ENCODE peak calls at places on chromosomes 11 and 22, in five cellular contexts. W is iris pigment epithelial cell; E is EH; U is NCI-H1930; G is effector CD8-positive, alpha-beta T cell. R is an unnamed sample.

GRCh38 chr11:36313750-36314500 is 17.8 kb downstream of the PRR5L start:
- DNase-seq in E (no peak), U (no peak), W (no peak), G (no peak), R (no peak)

GRCh38 chr11:120564573-120565301 is 53.2 kb downstream of the GRIK4 start:
- DNase-seq in W (peak; percentile 43), U (peak; percentile 13), E (peak; percentile 41), G (no peak), R (no peak)

GRCh38 chr11:89293966-89294679 is 116.4 kb downstream of the TYR start:
- DNase-seq in G (no peak), U (no peak), W (peak; percentile 30), E (peak; percentile 15), R (no peak)

GRCh38 chr11:122128146-122128545 is 12.1 kb upstream of the BLID start:
- DNase-seq in W (peak; percentile 49), G (no peak), E (no peak), U (no peak), R (no peak)

GRCh38 chr11:64971421-64972233 is at the start of gene MAJIN:
- DNase-seq in G (peak; percentile 87), U (peak; percentile 90), E (peak; percentile 37), W (peak; percentile 54), R (no peak)

GRCh38 chr11:126440276-126440675 is 84.8 kb downstream of the ST3GAL4 start:
- DNase-seq in W (no peak), G (no peak), U (no peak), E (no peak), R (no peak)

GRCh38 chr11:1225386-1226225 is 2.7 kb downstream of the MUC5B start:
- DNase-seq in W (no peak), G (no peak), U (no peak), E (no peak), R (no peak)

GRCh38 chr11:123580557-123581275 is 73.7 kb downstream of the SCN3B start:
- DNase-seq in U (peak; percentile 68), G (peak; percentile 28), W (peak; percentile 28), E (peak; percentile 54), R (no peak)

GRCh38 chr11:72684236-72684912 is 10.2 kb upstream of the PDE2A start:
- DNase-seq in W (peak; percentile 56), U (no peak), G (peak; percentile 5), E (peak; percentile 75), R (peak; percentile 83)

GRCh38 chr22:40973144-40973543 is 22.0 kb downstream of the RBX1 start:
- DNase-seq in W (no peak), U (no peak), G (no peak), E (no peak), R (no peak)

GRCh38 chr11:8167796-8168195 is 1.0 kb downstream of the RIC3 start:
- DNase-seq in U (no peak), W (peak; percentile 20), G (no peak), E (peak; percentile 9), R (no peak)

GRCh38 chr22:37784829-37785495 is 22.8 kb upstream of the GCAT start:
- DNase-seq in W (no peak), G (no peak), U (no peak), E (no peak), R (no peak)

GRCh38 chr22:46063861-46064235 is 86.5 kb upstream of the PPARA start:
- DNase-seq in G (no peak), W (no peak), E (no peak), U (no peak), R (peak; percentile 26)

GRCh38 chr11:66264893-66265292 is 3.5 kb upstream of the RAB1B start:
- DNase-seq in E (no peak), G (peak; percentile 31), U (no peak), W (no peak), R (no peak)

GRCh38 chr11:122633219-122633829 is 22.2 kb upstream of the UBASH3B start:
- DNase-seq in E (peak; percentile 74), G (no peak), U (no peak), W (peak; percentile 64), R (no peak)

GRCh38 chr11:116537121-116537520 is 235.7 kb downstream of the BUD13 start:
- DNase-seq in U (no peak), W (no peak), E (no peak), G (no peak), R (peak; percentile 41)

GRCh38 chr11:1305558-1306056 is 3.8 kb downstream of the TOLLIP start:
- DNase-seq in G (no peak), U (no peak), W (no peak), E (no peak), R (no peak)

GRCh38 chr11:122664188-122664587 is 8.7 kb downstream of the UBASH3B start:
- DNase-seq in U (no peak), G (no peak), W (no peak), E (peak; percentile 72), R (no peak)

GRCh38 chr11:105229257-105229656 is 89.7 kb upstream of the CARD18 start:
- DNase-seq in U (no peak), G (no peak), E (peak; percentile 66), W (peak; percentile 71), R (no peak)

GRCh38 chr11:69431136-69431535 is 50.3 kb upstream of the LINC01488 start:
- DNase-seq in W (no peak), U (no peak), E (no peak), G (no peak), R (no peak)

GRCh38 chr11:116791813-116792143 is at the start of gene APOA5:
- DNase-seq in G (no peak), W (no peak), E (no peak), U (no peak), R (no peak)

GRCh38 chr11:64007160-64007628 is 21.0 kb downstream of the OTUB1 start:
- DNase-seq in W (no peak), U (no peak), E (peak; percentile 74), G (no peak), R (no peak)

GRCh38 chr11:64208796-64209562 is 2.5 kb downstream of the FERMT3 start:
- DNase-seq in W (no peak), E (no peak), U (no peak), G (no peak), R (no peak)

GRCh38 chr22:50192825-50193204 is 7.1 kb downstream of the TRABD start:
- DNase-seq in W (no peak), E (no peak), G (peak; percentile 29), U (no peak), R (no peak)